ENCODE peak calls at places on chromosome 9, in ten cellular contexts. A, T, E, S, D, K, R, H, O and Z are unnamed samples.
A peak's percentile ranks its signal among the peaks of the same experiment; 100 is the strongest.

GRCh38 chr9:133989554-133990365 is 2.4 kb downstream of the VAV2 start:
- DNase-seq in E (no peak), K (no peak), A (no peak), H (no peak), T (no peak), R (no peak), D (no peak), O (no peak), S (no peak), Z (no peak)

GRCh38 chr9:105972805-105973204 is 278.5 kb downstream of the TMEM38B start:
- DNase-seq in H (no peak), T (no peak), E (no peak), A (no peak), D (no peak), S (no peak), R (no peak), K (no peak), O (no peak), Z (no peak)

GRCh38 chr9:93533863-93534262 is 42.5 kb upstream of the PHF2 start:
- DNase-seq in S (no peak), A (no peak), H (no peak), T (no peak), E (no peak), R (no peak), K (no peak), O (no peak), D (no peak), Z (no peak)

GRCh38 chr9:120603010-120603409 is 23.0 kb upstream of the CDK5RAP2 start:
- DNase-seq in S (no peak), E (no peak), A (no peak), R (no peak), O (no peak), H (no peak), D (no peak), T (no peak), K (no peak), Z (no peak)

GRCh38 chr9:111985315-111985714 is 88.7 kb downstream of the UGCG start:
- DNase-seq in S (no peak), A (no peak), O (peak; percentile 8), D (no peak), H (no peak), R (no peak), K (no peak), E (no peak), T (no peak), Z (no peak)

GRCh38 chr9:134678206-134678605 is 36.6 kb downstream of the COL5A1 start:
- DNase-seq in O (no peak), K (peak; percentile 27), D (peak; percentile 71), T (no peak), S (no peak), A (no peak), R (no peak), H (no peak), E (no peak), Z (no peak)

GRCh38 chr9:98302938-98303337 is 47.5 kb upstream of the TBC1D2 start:
- DNase-seq in H (no peak), D (no peak), K (no peak), R (no peak), S (no peak), T (no peak), O (no peak), A (no peak), E (no peak), Z (no peak)

GRCh38 chr9:137506702-137507171 is 43.5 kb downstream of the PNPLA7 start:
- DNase-seq in R (no peak), S (no peak), A (peak; percentile 88), O (no peak), D (no peak), K (no peak), E (no peak), H (no peak), T (no peak), Z (no peak)

GRCh38 chr9:116806075-116806474 is 119.0 kb downstream of the TRIM32 start:
- DNase-seq in H (peak; percentile 88), A (peak; percentile 17), S (peak; percentile 26), E (peak; percentile 10), R (no peak), O (peak; percentile 7), K (no peak), D (no peak), T (no peak), Z (peak; percentile 23)

GRCh38 chr9:122227576-122227903 is 1.2 kb downstream of the LHX6 start:
- DNase-seq in D (peak; percentile 53), T (no peak), H (no peak), O (no peak), E (no peak), R (peak; percentile 47), S (no peak), A (no peak), K (no peak), Z (no peak)

GRCh38 chr9:117734523-117735314 is 30.5 kb downstream of the TLR4 start:
- DNase-seq in A (no peak), D (no peak), T (no peak), R (no peak), H (no peak), E (no peak), S (no peak), K (no peak), O (no peak), Z (no peak)

GRCh38 chr9:127158995-127159801 is 36.8 kb upstream of the ANGPTL2 start:
- DNase-seq in R (no peak), S (peak; percentile 47), T (peak; percentile 81), A (peak; percentile 95), E (peak; percentile 16), H (peak; percentile 40), O (peak; percentile 36), K (peak; percentile 62), D (no peak), Z (no peak)

GRCh38 chr9:7234144-7234543 is 476.4 kb downstream of the KDM4C start:
- DNase-seq in K (no peak), T (no peak), O (peak; percentile 54), D (no peak), R (no peak), S (peak; percentile 29), E (peak; percentile 36), A (peak; percentile 6), H (peak; percentile 21), Z (peak; percentile 37)

GRCh38 chr9:135474915-135475314 is 4.7 kb upstream of the PPP1R26 start:
- DNase-seq in H (peak; percentile 72), R (no peak), S (peak; percentile 5), T (no peak), K (no peak), A (peak; percentile 62), D (no peak), O (peak; percentile 25), E (peak; percentile 65), Z (peak; percentile 35)

GRCh38 chr9:100590481-100590880 is 12.6 kb downstream of the CAVIN4 start:
- DNase-seq in R (no peak), T (no peak), E (no peak), H (no peak), S (no peak), A (no peak), O (no peak), K (no peak), D (no peak), Z (no peak)

GRCh38 chr9:6581266-6581665 is 64.3 kb downstream of the GLDC start:
- DNase-seq in S (no peak), E (no peak), R (no peak), H (no peak), O (no peak), K (no peak), A (no peak), T (no peak), D (no peak), Z (no peak)

GRCh38 chr9:112233769-112234168 is 58.7 kb upstream of the SUSD1 start:
- DNase-seq in O (no peak), H (no peak), D (no peak), T (no peak), E (no peak), S (no peak), K (no peak), R (no peak), A (no peak), Z (no peak)

GRCh38 chr9:84947412-84947972 is 278.0 kb downstream of the NTRK2 start:
- DNase-seq in O (no peak), R (no peak), K (peak; percentile 37), H (no peak), A (no peak), T (peak; percentile 36), E (no peak), S (no peak), D (no peak), Z (no peak)

GRCh38 chr9:76617510-76618194 is 146.6 kb upstream of the PCA3 start:
- DNase-seq in R (no peak), K (no peak), D (no peak), H (no peak), O (no peak), E (no peak), A (no peak), T (no peak), S (no peak), Z (no peak)

GRCh38 chr9:118701985-118702384 is 667.2 kb downstream of the BRINP1 start:
- DNase-seq in T (no peak), D (no peak), S (no peak), K (no peak), R (no peak), E (no peak), A (no peak), H (no peak), O (no peak), Z (no peak)

GRCh38 chr9:7042124-7042523 is 284.4 kb downstream of the KDM4C start:
- DNase-seq in R (no peak), D (no peak), S (no peak), K (no peak), T (no peak), E (no peak), H (no peak), A (no peak), O (no peak), Z (no peak)

GRCh38 chr9:93085676-93086075 is 10.3 kb upstream of the CARD19 start:
- DNase-seq in R (no peak), K (no peak), E (no peak), D (no peak), O (no peak), A (no peak), S (no peak), H (no peak), T (no peak), Z (no peak)